ENCODE peak calls at places on chromosomes 7 and 10, in eight cellular contexts. One of them, this sample, is unnamed.

GRCh38 chr7:81183326-81183725 is 264.5 kb upstream of the SEMA3C start:
- DNase-seq in activated CD4-positive, alpha-beta T cell treated with anti-CD3 and anti-CD28 coated beads, Interleukin-2, amount 50 U/mL, for 24 hours: no peak
- DNase-seq in HTR-8/SVneo: no peak
- DNase-seq in progenitor cell of endocrine pancreas: no peak
- DNase-seq in gastrocnemius medialis: no peak
- DNase-seq in RPMI8226: no peak
- DNase-seq in left cardiac atrium: no peak
- DNase-seq in brain microvascular endothelial cell: no peak
- DNase-seq in this sample: no peak

GRCh38 chr7:79653136-79653631 is 199.7 kb upstream of the MAGI2 start:
- DNase-seq in brain microvascular endothelial cell: peak; percentile 24
- DNase-seq in RPMI8226: no peak
- DNase-seq in progenitor cell of endocrine pancreas: no peak
- DNase-seq in HTR-8/SVneo: no peak
- DNase-seq in gastrocnemius medialis: no peak
- DNase-seq in activated CD4-positive, alpha-beta T cell treated with anti-CD3 and anti-CD28 coated beads, Interleukin-2, amount 50 U/mL, for 24 hours: no peak
- DNase-seq in left cardiac atrium: no peak
- DNase-seq in this sample: no peak

GRCh38 chr7:157979631-157980340 is 607.8 kb downstream of the PTPRN2 start:
- DNase-seq in gastrocnemius medialis: no peak
- DNase-seq in RPMI8226: no peak
- DNase-seq in progenitor cell of endocrine pancreas: peak; percentile 24
- DNase-seq in HTR-8/SVneo: no peak
- DNase-seq in activated CD4-positive, alpha-beta T cell treated with anti-CD3 and anti-CD28 coated beads, Interleukin-2, amount 50 U/mL, for 24 hours: no peak
- DNase-seq in left cardiac atrium: no peak
- DNase-seq in brain microvascular endothelial cell: no peak
- DNase-seq in this sample: no peak

GRCh38 chr7:81956520-81956919 is 186.7 kb upstream of the HGF start:
- DNase-seq in left cardiac atrium: no peak
- DNase-seq in progenitor cell of endocrine pancreas: no peak
- DNase-seq in RPMI8226: peak; percentile 74
- DNase-seq in activated CD4-positive, alpha-beta T cell treated with anti-CD3 and anti-CD28 coated beads, Interleukin-2, amount 50 U/mL, for 24 hours: no peak
- DNase-seq in HTR-8/SVneo: peak; percentile 20
- DNase-seq in gastrocnemius medialis: no peak
- DNase-seq in brain microvascular endothelial cell: peak; percentile 53
- DNase-seq in this sample: peak; percentile 54

GRCh38 chr10:127715782-127716378 is 21.1 kb upstream of the FOXI2 start:
- DNase-seq in RPMI8226: no peak
- DNase-seq in brain microvascular endothelial cell: no peak
- DNase-seq in activated CD4-positive, alpha-beta T cell treated with anti-CD3 and anti-CD28 coated beads, Interleukin-2, amount 50 U/mL, for 24 hours: no peak
- DNase-seq in HTR-8/SVneo: peak; percentile 7
- DNase-seq in progenitor cell of endocrine pancreas: no peak
- DNase-seq in left cardiac atrium: no peak
- DNase-seq in gastrocnemius medialis: no peak
- DNase-seq in this sample: peak; percentile 27

GRCh38 chr7:34066411-34066810 is 161.1 kb downstream of the BMPER start:
- DNase-seq in activated CD4-positive, alpha-beta T cell treated with anti-CD3 and anti-CD28 coated beads, Interleukin-2, amount 50 U/mL, for 24 hours: no peak
- DNase-seq in HTR-8/SVneo: no peak
- DNase-seq in left cardiac atrium: no peak
- DNase-seq in brain microvascular endothelial cell: no peak
- DNase-seq in progenitor cell of endocrine pancreas: no peak
- DNase-seq in RPMI8226: no peak
- DNase-seq in gastrocnemius medialis: no peak
- DNase-seq in this sample: no peak

GRCh38 chr7:2721842-2722241 is 33.8 kb downstream of the AMZ1 start:
- DNase-seq in left cardiac atrium: no peak
- DNase-seq in brain microvascular endothelial cell: no peak
- DNase-seq in RPMI8226: no peak
- DNase-seq in activated CD4-positive, alpha-beta T cell treated with anti-CD3 and anti-CD28 coated beads, Interleukin-2, amount 50 U/mL, for 24 hours: no peak
- DNase-seq in gastrocnemius medialis: no peak
- DNase-seq in progenitor cell of endocrine pancreas: no peak
- DNase-seq in HTR-8/SVneo: no peak
- DNase-seq in this sample: no peak

GRCh38 chr10:128210215-128211063 is 84.2 kb upstream of the MKI67 start:
- DNase-seq in gastrocnemius medialis: peak; percentile 24
- DNase-seq in activated CD4-positive, alpha-beta T cell treated with anti-CD3 and anti-CD28 coated beads, Interleukin-2, amount 50 U/mL, for 24 hours: peak; percentile 59
- DNase-seq in brain microvascular endothelial cell: no peak
- DNase-seq in RPMI8226: peak; percentile 7
- DNase-seq in HTR-8/SVneo: peak; percentile 34
- DNase-seq in progenitor cell of endocrine pancreas: peak; percentile 65
- DNase-seq in left cardiac atrium: peak; percentile 76
- DNase-seq in this sample: no peak

GRCh38 chr10:29199344-29199743 is 89.5 kb upstream of the LYZL1 start:
- DNase-seq in brain microvascular endothelial cell: no peak
- DNase-seq in progenitor cell of endocrine pancreas: no peak
- DNase-seq in gastrocnemius medialis: no peak
- DNase-seq in RPMI8226: no peak
- DNase-seq in left cardiac atrium: no peak
- DNase-seq in HTR-8/SVneo: no peak
- DNase-seq in activated CD4-positive, alpha-beta T cell treated with anti-CD3 and anti-CD28 coated beads, Interleukin-2, amount 50 U/mL, for 24 hours: no peak
- DNase-seq in this sample: no peak

GRCh38 chr7:31687024-31687423 is at the start of gene PPP1R17:
- DNase-seq in progenitor cell of endocrine pancreas: peak; percentile 13
- DNase-seq in RPMI8226: no peak
- DNase-seq in activated CD4-positive, alpha-beta T cell treated with anti-CD3 and anti-CD28 coated beads, Interleukin-2, amount 50 U/mL, for 24 hours: no peak
- DNase-seq in left cardiac atrium: peak; percentile 39
- DNase-seq in gastrocnemius medialis: no peak
- DNase-seq in HTR-8/SVneo: no peak
- DNase-seq in brain microvascular endothelial cell: no peak
- DNase-seq in this sample: peak; percentile 63

GRCh38 chr10:33336606-33337334 is 2.3 kb upstream of the NRP1 start:
- DNase-seq in brain microvascular endothelial cell: peak; percentile 51
- DNase-seq in HTR-8/SVneo: peak; percentile 41
- DNase-seq in gastrocnemius medialis: no peak
- DNase-seq in activated CD4-positive, alpha-beta T cell treated with anti-CD3 and anti-CD28 coated beads, Interleukin-2, amount 50 U/mL, for 24 hours: no peak
- DNase-seq in left cardiac atrium: peak; percentile 64
- DNase-seq in RPMI8226: peak; percentile 24
- DNase-seq in progenitor cell of endocrine pancreas: peak; percentile 28
- DNase-seq in this sample: peak; percentile 58

GRCh38 chr10:104277785-104278184 is 8.8 kb downstream of the GSTO2 start:
- DNase-seq in activated CD4-positive, alpha-beta T cell treated with anti-CD3 and anti-CD28 coated beads, Interleukin-2, amount 50 U/mL, for 24 hours: no peak
- DNase-seq in RPMI8226: no peak
- DNase-seq in HTR-8/SVneo: no peak
- DNase-seq in left cardiac atrium: no peak
- DNase-seq in progenitor cell of endocrine pancreas: no peak
- DNase-seq in brain microvascular endothelial cell: no peak
- DNase-seq in gastrocnemius medialis: no peak
- DNase-seq in this sample: peak; percentile 83

GRCh38 chr7:124698964-124699363 is 66.6 kb downstream of the GPR37 start:
- DNase-seq in gastrocnemius medialis: no peak
- DNase-seq in left cardiac atrium: no peak
- DNase-seq in RPMI8226: no peak
- DNase-seq in brain microvascular endothelial cell: no peak
- DNase-seq in HTR-8/SVneo: no peak
- DNase-seq in activated CD4-positive, alpha-beta T cell treated with anti-CD3 and anti-CD28 coated beads, Interleukin-2, amount 50 U/mL, for 24 hours: no peak
- DNase-seq in progenitor cell of endocrine pancreas: no peak
- DNase-seq in this sample: no peak

GRCh38 chr7:42686594-42687156 is 225.2 kb downstream of the C7orf25 start:
- DNase-seq in gastrocnemius medialis: no peak
- DNase-seq in brain microvascular endothelial cell: no peak
- DNase-seq in progenitor cell of endocrine pancreas: no peak
- DNase-seq in left cardiac atrium: no peak
- DNase-seq in HTR-8/SVneo: no peak
- DNase-seq in activated CD4-positive, alpha-beta T cell treated with anti-CD3 and anti-CD28 coated beads, Interleukin-2, amount 50 U/mL, for 24 hours: no peak
- DNase-seq in RPMI8226: no peak
- DNase-seq in this sample: no peak

GRCh38 chr7:49763791-49764190 is 9.6 kb upstream of the VWC2 start:
- DNase-seq in HTR-8/SVneo: no peak
- DNase-seq in RPMI8226: no peak
- DNase-seq in activated CD4-positive, alpha-beta T cell treated with anti-CD3 and anti-CD28 coated beads, Interleukin-2, amount 50 U/mL, for 24 hours: no peak
- DNase-seq in gastrocnemius medialis: no peak
- DNase-seq in progenitor cell of endocrine pancreas: no peak
- DNase-seq in left cardiac atrium: no peak
- DNase-seq in brain microvascular endothelial cell: no peak
- DNase-seq in this sample: no peak

GRCh38 chr10:19332304-19332703 is 283.7 kb downstream of the MALRD1 start:
- DNase-seq in gastrocnemius medialis: no peak
- DNase-seq in progenitor cell of endocrine pancreas: no peak
- DNase-seq in HTR-8/SVneo: no peak
- DNase-seq in activated CD4-positive, alpha-beta T cell treated with anti-CD3 and anti-CD28 coated beads, Interleukin-2, amount 50 U/mL, for 24 hours: no peak
- DNase-seq in brain microvascular endothelial cell: no peak
- DNase-seq in RPMI8226: no peak
- DNase-seq in left cardiac atrium: no peak
- DNase-seq in this sample: no peak

GRCh38 chr10:49076741-49077521 is 38.4 kb downstream of the VSTM4 start:
- DNase-seq in brain microvascular endothelial cell: no peak
- DNase-seq in gastrocnemius medialis: no peak
- DNase-seq in left cardiac atrium: no peak
- DNase-seq in activated CD4-positive, alpha-beta T cell treated with anti-CD3 and anti-CD28 coated beads, Interleukin-2, amount 50 U/mL, for 24 hours: no peak
- DNase-seq in HTR-8/SVneo: no peak
- DNase-seq in RPMI8226: peak; percentile 73
- DNase-seq in progenitor cell of endocrine pancreas: peak; percentile 2
- DNase-seq in this sample: no peak

GRCh38 chr10:96565774-96566173 is 21.0 kb downstream of the TM9SF3 start:
- DNase-seq in progenitor cell of endocrine pancreas: no peak
- DNase-seq in RPMI8226: no peak
- DNase-seq in left cardiac atrium: no peak
- DNase-seq in HTR-8/SVneo: no peak
- DNase-seq in activated CD4-positive, alpha-beta T cell treated with anti-CD3 and anti-CD28 coated beads, Interleukin-2, amount 50 U/mL, for 24 hours: no peak
- DNase-seq in gastrocnemius medialis: no peak
- DNase-seq in brain microvascular endothelial cell: peak; percentile 22
- DNase-seq in this sample: no peak

GRCh38 chr10:68633816-68634466 is 73.8 kb downstream of the TET1 start:
- DNase-seq in left cardiac atrium: no peak
- DNase-seq in HTR-8/SVneo: no peak
- DNase-seq in activated CD4-positive, alpha-beta T cell treated with anti-CD3 and anti-CD28 coated beads, Interleukin-2, amount 50 U/mL, for 24 hours: no peak
- DNase-seq in brain microvascular endothelial cell: no peak
- DNase-seq in gastrocnemius medialis: no peak
- DNase-seq in progenitor cell of endocrine pancreas: no peak
- DNase-seq in RPMI8226: no peak
- DNase-seq in this sample: no peak

GRCh38 chr10:3786295-3786981 is 1.4 kb upstream of the KLF6 start:
- DNase-seq in brain microvascular endothelial cell: no peak
- DNase-seq in progenitor cell of endocrine pancreas: no peak
- DNase-seq in activated CD4-positive, alpha-beta T cell treated with anti-CD3 and anti-CD28 coated beads, Interleukin-2, amount 50 U/mL, for 24 hours: no peak
- DNase-seq in gastrocnemius medialis: no peak
- DNase-seq in HTR-8/SVneo: no peak
- DNase-seq in RPMI8226: peak; percentile 9
- DNase-seq in left cardiac atrium: no peak
- DNase-seq in this sample: no peak

GRCh38 chr10:84329094-84329611 is 764 bp downstream of the CCSER2 start:
- DNase-seq in gastrocnemius medialis: no peak
- DNase-seq in brain microvascular endothelial cell: peak; percentile 62
- DNase-seq in RPMI8226: peak; percentile 12
- DNase-seq in progenitor cell of endocrine pancreas: no peak
- DNase-seq in activated CD4-positive, alpha-beta T cell treated with anti-CD3 and anti-CD28 coated beads, Interleukin-2, amount 50 U/mL, for 24 hours: peak; percentile 21
- DNase-seq in left cardiac atrium: peak; percentile 42
- DNase-seq in HTR-8/SVneo: peak; percentile 15
- DNase-seq in this sample: peak; percentile 1

This sample was measured in NCI-H1092 treated with DMSO at 0.1 percent for 48 hours.